ENCODE peak calls at places on chromosomes 11 and 22, in seven cellular contexts. R is heart right ventricle; W is adrenal gland; S is astrocyte; I is dorsolateral prefrontal cortex; K is CD4-positive, alpha-beta T cell; F is IMR-90. Q is an unnamed sample.

GRCh38 chr11:34633990-34634725 is 13.3 kb downstream of the EHF start:
- DNase-seq in R (no peak), W (no peak), S (no peak), I (no peak), K (no peak), F (peak), Q (no peak)

GRCh38 chr11:93958991-93959390 is 62.2 kb upstream of the HEPHL1 start:
- DNase-seq in R (no peak), W (no peak), S (no peak), I (no peak), K (no peak), F (no peak), Q (no peak)

GRCh38 chr11:134584001-134584561 is 172.0 kb upstream of the B3GAT1 start:
- DNase-seq in R (no peak), W (no peak), S (no peak), I (no peak), K (no peak), F (no peak), Q (no peak)

GRCh38 chr11:9030601-9031000 is 26.8 kb upstream of the NRIP3 start:
- DNase-seq in R (no peak), W (no peak), S (no peak), I (no peak), K (no peak), F (no peak), Q (no peak)

GRCh38 chr22:35425971-35426800 is 26.2 kb downstream of the MCM5 start:
- DNase-seq in R (no peak), W (no peak), S (no peak), I (no peak), K (no peak), F (peak), Q (peak)

GRCh38 chr11:116263020-116263419 is 509.8 kb downstream of the BUD13 start:
- DNase-seq in R (no peak), W (no peak), S (no peak), I (no peak), K (no peak), F (no peak), Q (no peak)

GRCh38 chr11:1523779-1524178 is 37.2 kb upstream of the MOB2 start:
- DNase-seq in R (no peak), W (no peak), S (no peak), I (no peak), K (no peak), F (no peak), Q (no peak)

GRCh38 chr11:128361451-128362020 is 225.8 kb downstream of the ETS1 start:
- DNase-seq in R (no peak), W (no peak), S (peak), I (no peak), K (no peak), F (peak), Q (no peak)

GRCh38 chr22:19732403-19733113 is 9.2 kb downstream of the GP1BB start:
- DNase-seq in R (no peak), W (no peak), S (no peak), I (no peak), K (no peak), F (no peak), Q (no peak)

GRCh38 chr22:19958083-19959042 is 16.7 kb upstream of the TXNRD2 start:
- DNase-seq in R (no peak), W (peak), S (peak), I (no peak), K (no peak), F (peak), Q (no peak)

GRCh38 chr11:3905080-3905953 is 49.9 kb downstream of the STIM1 start:
- DNase-seq in R (no peak), W (peak), S (peak), I (no peak), K (peak), F (peak), Q (no peak)

GRCh38 chr11:62665630-62666258 is 632 bp downstream of the CSKMT start:
- DNase-seq in R (peak), W (peak), S (peak), I (peak), K (peak), F (peak), Q (peak)

GRCh38 chr22:35761037-35761436 is 43.4 kb downstream of the APOL5 start:
- DNase-seq in R (no peak), W (no peak), S (no peak), I (no peak), K (no peak), F (peak), Q (no peak)

GRCh38 chr22:46969491-46969890 is 207.0 kb downstream of the TBC1D22A start:
- DNase-seq in R (no peak), W (no peak), S (no peak), I (no peak), K (no peak), F (no peak), Q (no peak)

GRCh38 chr22:32695451-32695891 is 106.0 kb upstream of the TIMP3 start:
- DNase-seq in R (no peak), W (no peak), S (peak), I (no peak), K (no peak), F (peak), Q (no peak)

GRCh38 chr11:119314748-119315138 is 2.2 kb downstream of the MCAM start:
- DNase-seq in R (no peak), W (no peak), S (no peak), I (no peak), K (no peak), F (no peak), Q (no peak)

GRCh38 chr11:119315139-119316016 is 1.6 kb downstream of the MCAM start:
- DNase-seq in R (peak), W (peak), S (no peak), I (peak), K (peak), F (no peak), Q (no peak)

GRCh38 chr11:119317592-119318239 is 786 bp upstream of the MCAM start:
- DNase-seq in R (no peak), W (no peak), S (no peak), I (no peak), K (no peak), F (no peak), Q (no peak)

GRCh38 chr11:119316729-119317591 is at the start of gene MCAM:
- DNase-seq in R (peak), W (no peak), S (no peak), I (no peak), K (no peak), F (peak), Q (peak)

GRCh38 chr11:119316017-119316728 is 757 bp downstream of the MCAM start:
- DNase-seq in R (peak), W (peak), S (no peak), I (peak), K (no peak), F (no peak), Q (no peak)
- H3K27ac ChIP-seq in R (peak), W (peak), S (peak), I (peak), K (no peak), F (peak), Q (no peak)

GRCh38 chr11:106842134-106842533 is 176.1 kb downstream of the GUCY1A2 start:
- DNase-seq in R (no peak), W (no peak), S (no peak), I (no peak), K (no peak), F (no peak), Q (no peak)

GRCh38 chr11:106840146-106840545 is 178.1 kb downstream of the GUCY1A2 start:
- DNase-seq in R (no peak), W (no peak), S (no peak), I (no peak), K (no peak), F (no peak), Q (no peak)

GRCh38 chr11:106840993-106841392 is 177.3 kb downstream of the GUCY1A2 start:
- DNase-seq in R (no peak), W (no peak), S (no peak), I (no peak), K (no peak), F (no peak), Q (no peak)
- TF ChIP-seq CTCF in R (no peak), W (no peak), S (no peak), I (no peak), K (no peak), F (no peak), Q (no peak)

GRCh38 chr11:45209904-45210699 is 63.7 kb downstream of the PRDM11 start:
- DNase-seq in R (peak), W (peak), S (no peak), I (peak), K (no peak), F (peak), Q (peak)
- H3K27ac ChIP-seq in R (peak), W (peak), S (no peak), I (peak), K (no peak), F (no peak), Q (peak)

DNA sequence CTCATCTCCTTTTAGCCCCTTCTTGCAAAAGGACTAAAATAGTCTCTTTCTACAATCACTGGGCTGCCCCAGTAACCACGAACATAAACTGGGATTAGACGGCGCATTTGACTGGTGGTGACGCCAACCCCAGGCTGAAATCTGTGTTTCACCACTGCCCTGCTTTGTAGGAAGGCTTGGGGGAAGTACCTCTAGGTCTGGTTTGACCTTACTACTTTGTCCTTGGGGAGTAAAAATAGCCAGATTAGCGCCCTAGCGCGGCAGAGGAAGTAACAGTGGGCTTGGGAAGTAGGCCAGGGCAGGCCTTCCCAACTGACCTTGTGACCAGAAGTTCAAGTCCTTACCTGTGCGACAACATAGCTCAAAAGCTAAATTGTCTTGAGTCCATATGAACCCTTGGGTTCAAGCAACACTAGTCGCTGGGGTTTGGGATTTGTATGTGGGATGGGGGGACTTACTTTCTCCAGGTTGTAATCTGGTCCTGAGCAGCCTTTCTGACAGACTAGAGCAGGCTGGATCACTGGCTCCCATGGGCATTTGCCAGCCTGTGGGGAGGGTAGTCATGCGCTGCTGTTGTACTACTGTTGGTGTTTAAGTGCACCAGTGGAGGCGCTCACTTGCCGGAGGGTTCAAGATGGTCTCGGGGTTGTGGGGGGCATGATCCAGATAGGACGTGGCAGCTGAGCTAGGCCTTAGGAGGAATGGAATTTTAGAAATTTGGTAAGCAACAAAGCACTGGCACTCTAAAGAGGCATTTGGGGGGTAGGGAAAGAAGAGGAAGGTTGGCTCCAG is 953 bp upstream of the PACS1 start:
- DNase-seq in R (peak), W (peak), S (peak), I (no peak), K (peak), F (peak), Q (peak)
- TF ChIP-seq CTCF in R (no peak), W (peak), S (peak), I (no peak), K (no peak), F (peak), Q (no peak)

DNA sequence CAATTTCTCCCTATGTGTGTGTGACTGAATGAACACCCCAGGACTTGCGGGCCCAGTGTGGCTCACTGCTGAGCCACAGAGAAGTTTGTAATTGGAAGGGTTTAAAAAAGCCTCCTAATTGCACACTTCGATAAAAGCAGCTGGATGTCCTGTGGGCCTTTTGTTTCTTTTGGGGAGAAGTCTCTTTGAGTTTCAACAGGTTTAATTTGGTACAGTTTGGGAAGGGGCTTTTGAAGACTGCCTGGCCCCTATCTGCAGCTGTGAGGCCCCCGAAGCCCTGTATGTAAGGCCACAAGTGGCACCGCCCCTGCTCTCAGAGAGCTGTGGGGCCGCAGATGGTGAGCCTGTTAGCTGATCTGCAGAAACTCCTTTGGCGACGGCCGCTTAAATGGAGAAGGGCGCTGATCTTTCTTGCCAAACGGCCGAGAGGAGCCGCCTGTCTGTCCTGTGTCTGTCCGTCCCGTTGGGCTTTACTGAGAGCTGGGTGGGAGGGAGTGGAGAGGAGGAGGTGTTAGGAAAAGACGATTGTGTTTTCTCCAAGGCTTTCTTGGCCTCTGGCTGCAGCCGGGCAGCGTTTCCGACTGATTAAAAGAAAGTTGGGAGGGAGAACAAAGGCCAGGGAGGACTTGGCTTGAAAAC is 2.1 kb downstream of the FBLN1 start:
- DNase-seq in R (no peak), W (no peak), S (no peak), I (peak), K (no peak), F (peak), Q (peak)
- H3K27ac ChIP-seq in R (peak), W (peak), S (peak), I (peak), K (no peak), F (peak), Q (peak)

GRCh38 chr22:27684856-27685255 is 116.7 kb downstream of the MN1 start:
- DNase-seq in R (no peak), W (no peak), S (no peak), I (no peak), K (no peak), F (peak), Q (no peak)

GRCh38 chr22:27679722-27680488 is 121.7 kb downstream of the MN1 start:
- DNase-seq in R (no peak), W (no peak), S (no peak), I (no peak), K (no peak), F (no peak), Q (no peak)

GRCh38 chr22:27680636-27681035 is 120.9 kb downstream of the MN1 start:
- DNase-seq in R (no peak), W (no peak), S (no peak), I (no peak), K (no peak), F (no peak), Q (no peak)

GRCh38 chr22:27681037-27681436 is 120.5 kb downstream of the MN1 start:
- DNase-seq in R (no peak), W (no peak), S (no peak), I (no peak), K (no peak), F (no peak), Q (no peak)

GRCh38 chr22:27682438-27682837 is 119.1 kb downstream of the MN1 start:
- DNase-seq in R (no peak), W (no peak), S (no peak), I (no peak), K (no peak), F (no peak), Q (no peak)
- TF ChIP-seq CTCF in R (no peak), W (no peak), S (peak), I (no peak), K (no peak), F (peak), Q (peak)

DNA sequence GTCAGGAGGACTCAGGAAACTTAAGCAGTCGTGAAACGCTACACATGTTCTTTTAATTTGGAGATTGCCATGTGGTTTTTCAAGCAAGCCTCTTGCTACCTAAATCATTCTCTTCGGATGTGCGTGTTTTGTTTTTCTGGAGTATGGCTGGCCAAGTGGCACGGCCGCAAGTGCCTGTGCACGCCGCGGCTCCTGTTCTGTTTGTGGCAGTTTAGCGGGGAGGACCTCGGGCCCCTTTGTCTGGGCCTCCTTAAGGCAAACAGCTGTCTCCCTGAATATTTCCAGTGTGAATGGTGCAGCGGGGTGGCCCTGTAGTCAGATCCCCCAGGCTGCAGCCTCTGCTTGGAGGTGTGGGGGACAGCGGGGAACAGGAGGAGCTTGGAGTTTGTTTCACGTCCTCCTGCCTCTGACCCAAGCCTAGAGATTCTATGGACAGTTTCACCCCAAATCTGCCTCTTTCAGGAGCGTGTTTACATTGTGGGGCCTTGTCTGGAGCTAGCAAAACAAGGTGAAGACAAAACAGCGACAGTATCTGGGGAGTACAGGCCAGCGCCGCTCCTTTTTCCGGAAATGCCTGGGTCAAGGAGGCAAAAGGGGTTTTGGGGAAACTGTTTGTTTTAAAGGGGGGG is 1.3 kb downstream of the LRP5 start:
- DNase-seq in R (no peak), W (no peak), S (no peak), I (no peak), K (no peak), F (peak), Q (no peak)
- H3K27ac ChIP-seq in R (peak), W (peak), S (peak), I (no peak), K (no peak), F (peak), Q (no peak)

DNA sequence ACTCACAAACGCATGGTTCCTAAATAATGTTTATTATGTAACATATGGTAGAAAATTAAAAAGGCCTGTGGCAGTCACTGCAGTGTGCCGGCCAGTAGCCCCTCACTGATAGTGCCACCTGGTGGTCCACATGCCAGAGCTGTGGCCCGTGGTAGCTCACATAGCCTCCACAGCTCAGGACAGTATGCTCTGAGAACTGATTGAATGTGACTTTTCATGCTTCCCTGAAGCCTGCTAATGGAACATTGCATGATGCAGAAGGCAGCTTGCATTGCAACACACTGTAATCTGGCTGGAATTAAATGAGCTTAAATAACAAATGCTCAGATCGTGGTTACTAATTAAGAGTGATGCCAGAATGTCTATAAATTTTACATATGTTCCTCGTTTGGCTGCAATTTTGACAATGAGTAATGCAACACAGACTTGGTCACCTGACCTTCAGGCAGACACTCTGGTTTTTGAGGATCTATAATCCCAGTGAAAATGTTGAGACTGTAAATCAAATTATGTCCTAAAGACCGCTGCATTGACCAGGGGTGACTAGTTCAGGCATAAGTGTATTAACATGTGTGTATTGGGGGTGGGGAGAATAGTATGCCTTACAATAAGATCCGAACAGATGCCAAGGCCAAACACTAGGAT is 566.4 kb downstream of the METTL15 start:
- DNase-seq in R (no peak), W (no peak), S (peak), I (no peak), K (no peak), F (peak), Q (peak)
- TF ChIP-seq CTCF in R (peak), W (no peak), S (no peak), I (no peak), K (no peak), F (peak), Q (peak)

GRCh38 chr22:22937894-22938480 is 50.4 kb downstream of the IGLL5 start:
- DNase-seq in R (no peak), W (no peak), S (no peak), I (no peak), K (no peak), F (no peak), Q (no peak)
- H3K27ac ChIP-seq in R (no peak), W (no peak), S (no peak), I (no peak), K (no peak), F (no peak), Q (no peak)

DNA sequence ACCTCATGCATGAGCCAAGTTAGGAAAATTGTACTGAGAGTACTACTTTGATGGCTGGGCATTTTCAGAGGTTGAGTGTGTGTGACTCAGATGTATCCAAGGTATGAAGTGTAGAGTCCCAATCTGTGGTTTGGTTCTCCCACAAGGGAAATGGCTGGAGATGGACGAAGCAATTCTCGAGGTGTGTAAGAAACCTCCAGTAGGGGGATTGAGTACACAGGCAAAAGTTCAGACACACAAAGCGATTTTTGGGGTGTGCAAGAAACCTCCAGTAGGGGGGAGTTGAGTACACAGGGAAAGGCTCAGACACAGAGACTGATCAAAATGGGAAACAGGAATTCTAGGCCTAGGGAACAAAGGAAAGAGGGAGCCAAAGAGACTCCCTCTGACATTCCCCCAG is 1536.3 kb downstream of the FAM181B start:
- DNase-seq in R (no peak), W (no peak), S (no peak), I (no peak), K (no peak), F (no peak), Q (peak)
- TF ChIP-seq CTCF in R (no peak), W (no peak), S (no peak), I (no peak), K (no peak), F (no peak), Q (no peak)